ENCODE peak calls at places on chromosome 2, in five cellular contexts. One of them, this sample, is unnamed.

GRCh38 chr2:174664084-174664759 is 66.6 kb upstream of the WIPF1 start:
- DNase-seq in NCI-H774: no peak
- DNase-seq in NCI-H2081: no peak
- DNase-seq in RWPE1: no peak
- DNase-seq in left cardiac atrium: no peak
- DNase-seq in this sample: no peak

GRCh38 chr2:137865954-137866540 is 98.2 kb upstream of the HNMT start:
- DNase-seq in NCI-H774: peak; percentile 50
- DNase-seq in NCI-H2081: peak; percentile 62
- DNase-seq in RWPE1: peak; percentile 34
- DNase-seq in left cardiac atrium: no peak
- DNase-seq in this sample: peak; percentile 48

GRCh38 chr2:176582990-176583481 is 313.8 kb downstream of the MTX2 start:
- DNase-seq in NCI-H774: no peak
- DNase-seq in NCI-H2081: no peak
- DNase-seq in RWPE1: peak; percentile 78
- DNase-seq in left cardiac atrium: peak; percentile 30
- DNase-seq in this sample: peak; percentile 93

GRCh38 chr2:15028406-15028805 is 395.9 kb downstream of the LRATD1 start:
- DNase-seq in NCI-H774: no peak
- DNase-seq in NCI-H2081: no peak
- DNase-seq in RWPE1: no peak
- DNase-seq in left cardiac atrium: no peak
- DNase-seq in this sample: no peak

GRCh38 chr2:402206-402605 is 114.3 kb upstream of the ALKAL2 start:
- DNase-seq in NCI-H774: no peak
- DNase-seq in NCI-H2081: no peak
- DNase-seq in RWPE1: no peak
- DNase-seq in left cardiac atrium: no peak
- DNase-seq in this sample: no peak

GRCh38 chr2:2707111-2708035 is 376.3 kb upstream of the MYT1L start:
- DNase-seq in NCI-H774: no peak
- DNase-seq in NCI-H2081: no peak
- DNase-seq in RWPE1: no peak
- DNase-seq in left cardiac atrium: no peak
- DNase-seq in this sample: no peak

GRCh38 chr2:79935046-79935729 is 369.4 kb downstream of the LRRTM1 start:
- DNase-seq in NCI-H774: no peak
- DNase-seq in NCI-H2081: no peak
- DNase-seq in RWPE1: no peak
- DNase-seq in left cardiac atrium: no peak
- DNase-seq in this sample: no peak

GRCh38 chr2:45685299-45685698 is 33.8 kb downstream of the PRKCE start:
- DNase-seq in NCI-H774: no peak
- DNase-seq in NCI-H2081: no peak
- DNase-seq in RWPE1: no peak
- DNase-seq in left cardiac atrium: no peak
- DNase-seq in this sample: no peak

GRCh38 chr2:190017837-190018236 is 44.7 kb downstream of the MSTN start:
- DNase-seq in NCI-H774: no peak
- DNase-seq in NCI-H2081: no peak
- DNase-seq in RWPE1: no peak
- DNase-seq in left cardiac atrium: no peak
- DNase-seq in this sample: no peak

GRCh38 chr2:220101902-220102301 is 474.5 kb downstream of the SLC4A3 start:
- DNase-seq in NCI-H774: no peak
- DNase-seq in NCI-H2081: no peak
- DNase-seq in RWPE1: no peak
- DNase-seq in left cardiac atrium: no peak
- DNase-seq in this sample: no peak

GRCh38 chr2:70477473-70477872 is 76.2 kb downstream of the TGFA start:
- DNase-seq in NCI-H774: no peak
- DNase-seq in NCI-H2081: no peak
- DNase-seq in RWPE1: no peak
- DNase-seq in left cardiac atrium: no peak
- DNase-seq in this sample: no peak

GRCh38 chr2:224260605-224261004 is 141.3 kb downstream of the FAM124B start:
- DNase-seq in NCI-H774: no peak
- DNase-seq in NCI-H2081: no peak
- DNase-seq in RWPE1: no peak
- DNase-seq in left cardiac atrium: no peak
- DNase-seq in this sample: no peak

GRCh38 chr2:225994748-225995405 is 595.4 kb downstream of the NYAP2 start:
- DNase-seq in NCI-H774: no peak
- DNase-seq in NCI-H2081: no peak
- DNase-seq in RWPE1: no peak
- DNase-seq in left cardiac atrium: no peak
- DNase-seq in this sample: no peak

GRCh38 chr2:231047270-231047921 is 9.3 kb upstream of the PSMD1 start:
- DNase-seq in NCI-H774: no peak
- DNase-seq in NCI-H2081: no peak
- DNase-seq in RWPE1: no peak
- DNase-seq in left cardiac atrium: no peak
- DNase-seq in this sample: no peak

GRCh38 chr2:171655584-171655983 is 31.7 kb upstream of the DYNC1I2 start:
- DNase-seq in NCI-H774: no peak
- DNase-seq in NCI-H2081: no peak
- DNase-seq in RWPE1: no peak
- DNase-seq in left cardiac atrium: no peak
- DNase-seq in this sample: no peak

GRCh38 chr2:71559828-71560210 is 106.5 kb downstream of the DYSF start:
- DNase-seq in NCI-H774: no peak
- DNase-seq in NCI-H2081: no peak
- DNase-seq in RWPE1: no peak
- DNase-seq in left cardiac atrium: peak; percentile 14
- DNase-seq in this sample: no peak

GRCh38 chr2:30775833-30776232 is 31.4 kb downstream of the CAPN13 start:
- DNase-seq in NCI-H774: no peak
- DNase-seq in NCI-H2081: no peak
- DNase-seq in RWPE1: no peak
- DNase-seq in left cardiac atrium: no peak
- DNase-seq in this sample: no peak

GRCh38 chr2:126614529-126615279 is 41.3 kb upstream of the GYPC start:
- DNase-seq in NCI-H774: no peak
- DNase-seq in NCI-H2081: no peak
- DNase-seq in RWPE1: no peak
- DNase-seq in left cardiac atrium: no peak
- DNase-seq in this sample: no peak

GRCh38 chr2:79734518-79734917 is 221.7 kb downstream of the CTNNA2 start:
- DNase-seq in NCI-H774: no peak
- DNase-seq in NCI-H2081: no peak
- DNase-seq in RWPE1: no peak
- DNase-seq in left cardiac atrium: no peak
- DNase-seq in this sample: no peak

GRCh38 chr2:58032016-58032750 is 14.4 kb upstream of the VRK2 start:
- DNase-seq in NCI-H774: no peak
- DNase-seq in NCI-H2081: no peak
- DNase-seq in RWPE1: no peak
- DNase-seq in left cardiac atrium: no peak
- DNase-seq in this sample: no peak

GRCh38 chr2:150610670-150611279 is 123.3 kb upstream of the RND3 start:
- DNase-seq in NCI-H774: no peak
- DNase-seq in NCI-H2081: no peak
- DNase-seq in RWPE1: peak; percentile 70
- DNase-seq in left cardiac atrium: no peak
- DNase-seq in this sample: peak; percentile 56

GRCh38 chr2:231611273-231612198 is 18.9 kb downstream of the TEX44 start:
- DNase-seq in NCI-H774: no peak
- DNase-seq in NCI-H2081: no peak
- DNase-seq in RWPE1: peak; percentile 88
- DNase-seq in left cardiac atrium: peak; percentile 51
- DNase-seq in this sample: peak; percentile 89

GRCh38 chr2:168712053-168712452 is 90.4 kb upstream of the NOSTRIN start:
- DNase-seq in NCI-H774: no peak
- DNase-seq in NCI-H2081: no peak
- DNase-seq in RWPE1: no peak
- DNase-seq in left cardiac atrium: no peak
- DNase-seq in this sample: no peak

This sample was measured in PC-9.